ENCODE peak calls at places on chromosome 19, in five cellular contexts. One of them, this sample, is unnamed.

GRCh38 chr19:3565177-3565576 is 7.6 kb upstream of the HMG20B start:
- DNase-seq in HepG2: peak; percentile 46
- DNase-seq in K562: no peak
- DNase-seq in endothelial cell of umbilical vein: no peak
- DNase-seq in A549: peak; percentile 63
- DNase-seq in this sample: no peak

GRCh38 chr19:18408053-18408476 is 10.6 kb upstream of the LRRC25 start:
- DNase-seq in HepG2: no peak
- DNase-seq in A549: no peak
- DNase-seq in K562: peak; percentile 63
- DNase-seq in endothelial cell of umbilical vein: no peak
- DNase-seq in this sample: no peak

GRCh38 chr19:10095622-10095947 is 6.9 kb downstream of the ANGPTL6 start:
- DNase-seq in K562: no peak
- DNase-seq in HepG2: no peak
- DNase-seq in endothelial cell of umbilical vein: no peak
- DNase-seq in A549: no peak
- DNase-seq in this sample: no peak

GRCh38 chr19:40803857-40804782 is 5.1 kb downstream of the EGLN2 start:
- DNase-seq in A549: no peak
- DNase-seq in HepG2: peak; percentile 52
- DNase-seq in K562: peak; percentile 29
- DNase-seq in endothelial cell of umbilical vein: no peak
- DNase-seq in this sample: no peak

GRCh38 chr19:869245-870177 is 10.0 kb downstream of the CFD start:
- DNase-seq in A549: peak; percentile 66
- DNase-seq in endothelial cell of umbilical vein: peak; percentile 88
- DNase-seq in HepG2: no peak
- DNase-seq in K562: no peak
- DNase-seq in this sample: no peak

GRCh38 chr19:34995551-34995950 is 4.6 kb upstream of the GRAMD1A start:
- DNase-seq in endothelial cell of umbilical vein: no peak
- DNase-seq in K562: no peak
- DNase-seq in HepG2: peak; percentile 84
- DNase-seq in A549: no peak
- DNase-seq in this sample: no peak

GRCh38 chr19:17488593-17489391 is 18.5 kb downstream of the SLC27A1 start:
- DNase-seq in HepG2: peak; percentile 88
- DNase-seq in endothelial cell of umbilical vein: peak; percentile 82
- DNase-seq in A549: no peak
- DNase-seq in K562: peak; percentile 95
- DNase-seq in this sample: peak; percentile 96

GRCh38 chr19:18377026-18377425 is 8.9 kb upstream of the GDF15 start:
- DNase-seq in A549: no peak
- DNase-seq in K562: no peak
- DNase-seq in endothelial cell of umbilical vein: no peak
- DNase-seq in HepG2: no peak
- DNase-seq in this sample: no peak

GRCh38 chr19:1074512-1075283 is 7.7 kb downstream of the ARHGAP45 start:
- DNase-seq in A549: peak; percentile 74
- DNase-seq in HepG2: no peak
- DNase-seq in K562: peak; percentile 96
- DNase-seq in endothelial cell of umbilical vein: no peak
- DNase-seq in this sample: no peak

GRCh38 chr19:34310494-34310981 is 54.5 kb upstream of the GPI start:
- DNase-seq in HepG2: no peak
- DNase-seq in K562: no peak
- DNase-seq in A549: no peak
- DNase-seq in endothelial cell of umbilical vein: no peak
- DNase-seq in this sample: no peak

GRCh38 chr19:1945899-1946298 is 4.9 kb downstream of the CSNK1G2 start:
- DNase-seq in K562: peak; percentile 50
- DNase-seq in A549: peak; percentile 47
- DNase-seq in endothelial cell of umbilical vein: peak; percentile 16
- DNase-seq in HepG2: peak; percentile 58
- DNase-seq in this sample: peak; percentile 92

GRCh38 chr19:12782424-12783225 is 7.3 kb upstream of the HOOK2 start:
- DNase-seq in endothelial cell of umbilical vein: peak; percentile 96
- DNase-seq in A549: no peak
- DNase-seq in HepG2: no peak
- DNase-seq in K562: peak; percentile 84
- DNase-seq in this sample: no peak

GRCh38 chr19:43554317-43554895 is 20.9 kb downstream of the XRCC1 start:
- DNase-seq in endothelial cell of umbilical vein: no peak
- DNase-seq in HepG2: no peak
- DNase-seq in A549: no peak
- DNase-seq in K562: no peak
- DNase-seq in this sample: no peak

GRCh38 chr19:14410054-14410774 is 8.9 kb downstream of the DDX39A start:
- DNase-seq in A549: no peak
- DNase-seq in endothelial cell of umbilical vein: no peak
- DNase-seq in K562: peak; percentile 8
- DNase-seq in HepG2: no peak
- DNase-seq in this sample: no peak

GRCh38 chr19:10418281-10419199 is 1.8 kb upstream of the PDE4A start:
- DNase-seq in A549: no peak
- DNase-seq in HepG2: no peak
- DNase-seq in K562: no peak
- DNase-seq in endothelial cell of umbilical vein: no peak
- DNase-seq in this sample: peak; percentile 53

GRCh38 chr19:56137405-56137804 is 3.7 kb upstream of the ZNF444 start:
- DNase-seq in K562: no peak
- DNase-seq in A549: no peak
- DNase-seq in endothelial cell of umbilical vein: peak; percentile 8
- DNase-seq in HepG2: no peak
- DNase-seq in this sample: no peak

GRCh38 chr19:50720921-50721291 is 1.3 kb upstream of the SHANK1 start:
- DNase-seq in K562: no peak
- DNase-seq in HepG2: no peak
- DNase-seq in A549: no peak
- DNase-seq in endothelial cell of umbilical vein: no peak
- DNase-seq in this sample: peak; percentile 61

GRCh38 chr19:51501594-51502263 is at the start of gene SIGLEC12:
- DNase-seq in endothelial cell of umbilical vein: no peak
- DNase-seq in K562: no peak
- DNase-seq in A549: no peak
- DNase-seq in HepG2: no peak
- DNase-seq in this sample: no peak

GRCh38 chr19:43467730-43468129 is 2.3 kb upstream of the LYPD3 start:
- DNase-seq in endothelial cell of umbilical vein: peak; percentile 15
- DNase-seq in K562: no peak
- DNase-seq in A549: no peak
- DNase-seq in HepG2: peak; percentile 18
- DNase-seq in this sample: no peak

GRCh38 chr19:17997969-17998826 is 9.8 kb upstream of the ARRDC2 start:
- DNase-seq in K562: peak; percentile 67
- DNase-seq in A549: peak; percentile 16
- DNase-seq in endothelial cell of umbilical vein: no peak
- DNase-seq in HepG2: peak; percentile 32
- DNase-seq in this sample: no peak

GRCh38 chr19:35395762-35396199 is 24.9 kb downstream of the GPR42 start:
- DNase-seq in endothelial cell of umbilical vein: no peak
- DNase-seq in K562: no peak
- DNase-seq in A549: no peak
- DNase-seq in HepG2: peak; percentile 65
- DNase-seq in this sample: no peak

GRCh38 chr19:8489591-8490394 is 12.6 kb downstream of the PRAM1 start:
- DNase-seq in endothelial cell of umbilical vein: no peak
- DNase-seq in A549: no peak
- DNase-seq in HepG2: no peak
- DNase-seq in K562: no peak
- DNase-seq in this sample: no peak

GRCh38 chr19:55383789-55384575 is at the start of gene TMEM238:
- DNase-seq in A549: peak; percentile 72
- DNase-seq in endothelial cell of umbilical vein: peak; percentile 64
- DNase-seq in K562: peak; percentile 55
- DNase-seq in HepG2: no peak
- DNase-seq in this sample: no peak

GRCh38 chr19:2495130-2495641 is 19.3 kb downstream of the GADD45B start:
- DNase-seq in A549: peak; percentile 72
- DNase-seq in HepG2: no peak
- DNase-seq in endothelial cell of umbilical vein: peak; percentile 57
- DNase-seq in K562: no peak
- DNase-seq in this sample: no peak

GRCh38 chr19:46723023-46723461 is 6.1 kb upstream of the PRKD2 start:
- DNase-seq in HepG2: no peak
- DNase-seq in endothelial cell of umbilical vein: no peak
- DNase-seq in K562: no peak
- DNase-seq in A549: no peak
- DNase-seq in this sample: no peak

GRCh38 chr19:42283248-42284065 is 14.4 kb downstream of the CIC start:
- DNase-seq in A549: peak; percentile 99
- DNase-seq in K562: peak; percentile 84
- DNase-seq in endothelial cell of umbilical vein: peak; percentile 95
- DNase-seq in HepG2: peak; percentile 83
- DNase-seq in this sample: no peak

GRCh38 chr19:11881151-11881800 is 6.3 kb upstream of the ZNF69 start:
- DNase-seq in HepG2: peak; percentile 49
- DNase-seq in A549: no peak
- DNase-seq in K562: peak; percentile 56
- DNase-seq in endothelial cell of umbilical vein: peak; percentile 54
- DNase-seq in this sample: peak; percentile 83

GRCh38 chr19:40745402-40745780 is 4.9 kb downstream of the ACTMAP start:
- DNase-seq in endothelial cell of umbilical vein: peak; percentile 37
- DNase-seq in K562: no peak
- DNase-seq in HepG2: peak; percentile 28
- DNase-seq in A549: no peak
- DNase-seq in this sample: no peak

GRCh38 chr19:3968556-3969434 is 2.1 kb downstream of the DAPK3 start:
- DNase-seq in endothelial cell of umbilical vein: peak; percentile 100
- DNase-seq in K562: peak; percentile 43
- DNase-seq in HepG2: peak; percentile 98
- DNase-seq in A549: peak; percentile 81
- DNase-seq in this sample: peak; percentile 97

GRCh38 chr19:7373862-7374261 is 25.1 kb downstream of the ARHGEF18 start:
- DNase-seq in A549: no peak
- DNase-seq in K562: no peak
- DNase-seq in endothelial cell of umbilical vein: no peak
- DNase-seq in HepG2: peak; percentile 35
- DNase-seq in this sample: no peak
- TF ChIP-seq JUN in A549: no peak
- TF ChIP-seq JUN in K562: peak; percentile 85
- TF ChIP-seq JUN in endothelial cell of umbilical vein: no peak
- TF ChIP-seq JUN in HepG2: no peak
- TF ChIP-seq JUN in this sample: no peak

DNA sequence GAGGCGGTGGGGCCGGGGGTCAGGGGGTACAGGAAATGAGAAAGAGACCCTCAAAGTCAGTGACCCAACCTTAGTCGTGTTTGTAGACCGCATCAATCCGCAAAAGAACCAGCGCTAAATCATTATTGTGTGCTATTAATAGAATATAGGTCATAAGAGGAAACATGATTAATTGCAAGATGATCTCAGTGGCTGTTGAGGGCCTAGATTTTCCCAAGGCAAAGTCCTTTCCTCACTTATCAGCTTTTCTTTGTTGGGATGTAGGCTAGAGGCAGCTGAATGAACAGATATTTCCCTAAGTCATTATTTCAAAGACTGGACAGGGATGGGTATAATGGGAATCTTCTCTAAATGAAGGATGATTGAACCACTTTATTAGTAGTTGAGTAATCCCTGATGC is 116.2 kb downstream of the SIPA1L3 start:
- DNase-seq in K562: no peak
- DNase-seq in endothelial cell of umbilical vein: peak; percentile 80
- DNase-seq in HepG2: no peak
- DNase-seq in A549: no peak
- DNase-seq in this sample: no peak
- H3K27ac ChIP-seq in K562: no peak overlapping the region
- H3K27ac ChIP-seq in endothelial cell of umbilical vein: peak overlapping the region; percentile 92
- H3K27ac ChIP-seq in HepG2: no peak overlapping the region
- H3K27ac ChIP-seq in A549: no peak overlapping the region
- H3K27ac ChIP-seq in this sample: no peak overlapping the region

DNA sequence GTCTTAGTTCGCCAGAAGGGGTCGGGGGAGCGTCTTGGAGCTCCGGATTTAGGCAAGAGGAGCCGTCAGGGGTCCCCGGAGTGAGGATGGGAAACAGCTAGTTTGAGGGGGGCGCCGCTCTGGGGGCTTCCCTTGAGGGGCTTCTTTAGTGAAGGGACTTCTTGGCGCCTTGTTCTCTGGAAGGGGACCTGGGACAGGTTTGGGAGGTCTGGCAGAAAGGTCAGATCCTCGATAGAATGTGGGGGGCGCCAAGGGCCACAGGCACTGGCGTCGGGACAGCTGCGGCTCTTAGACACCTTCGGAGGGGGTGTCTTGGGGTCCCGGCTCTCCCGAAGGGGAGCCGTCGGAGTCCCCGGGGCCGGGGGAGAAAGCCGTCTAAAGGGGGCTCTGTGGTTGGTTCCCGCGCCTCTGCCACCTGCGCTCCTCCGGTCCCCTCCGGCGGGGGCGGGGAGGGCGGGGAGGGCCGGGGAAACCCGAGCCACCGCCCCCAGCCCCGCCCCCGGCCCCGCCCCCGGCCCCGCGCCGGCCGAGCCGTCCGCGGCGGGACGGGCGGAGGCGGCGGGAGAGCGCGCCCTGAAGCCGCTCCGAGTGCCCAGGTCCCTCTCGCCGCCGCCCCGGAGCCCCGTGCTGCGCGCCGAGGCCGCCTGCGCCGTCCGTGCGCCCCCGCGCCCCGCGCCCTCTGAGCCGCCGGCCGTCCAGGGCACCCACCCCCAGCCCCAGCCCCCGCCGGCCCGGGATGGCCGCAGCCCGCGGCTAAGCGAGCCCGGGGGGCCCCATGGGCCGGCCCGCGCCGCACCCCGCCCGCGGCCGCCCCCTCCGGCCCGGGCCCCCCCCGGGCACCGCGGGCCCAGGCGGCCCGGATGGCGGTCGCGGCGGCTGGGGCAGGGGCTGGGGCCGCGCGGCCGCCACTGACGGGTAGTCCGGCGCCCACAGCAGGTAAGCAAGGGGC is at the start of gene NRTN:
- DNase-seq in endothelial cell of umbilical vein: no peak
- DNase-seq in K562: peak; percentile 86
- DNase-seq in HepG2: no peak
- DNase-seq in A549: peak; percentile 44
- DNase-seq in this sample: peak; percentile 77
- TF ChIP-seq JUN in endothelial cell of umbilical vein: no peak
- TF ChIP-seq JUN in K562: no peak
- TF ChIP-seq JUN in HepG2: no peak
- TF ChIP-seq JUN in A549: no peak
- TF ChIP-seq JUN in this sample: no peak

GRCh38 chr19:5050016-5050656 is 81.2 kb downstream of the KDM4B start:
- DNase-seq in HepG2: no peak
- DNase-seq in K562: no peak
- DNase-seq in A549: no peak
- DNase-seq in endothelial cell of umbilical vein: no peak
- DNase-seq in this sample: no peak

GRCh38 chr19:5050905-5051304 is 82.0 kb downstream of the KDM4B start:
- DNase-seq in A549: no peak
- DNase-seq in K562: no peak
- DNase-seq in HepG2: no peak
- DNase-seq in endothelial cell of umbilical vein: no peak
- DNase-seq in this sample: no peak

GRCh38 chr19:5048091-5048726 is 79.3 kb downstream of the KDM4B start:
- DNase-seq in K562: peak; percentile 92
- DNase-seq in endothelial cell of umbilical vein: peak; percentile 69
- DNase-seq in A549: peak; percentile 70
- DNase-seq in HepG2: peak; percentile 27
- DNase-seq in this sample: peak; percentile 97

GRCh38 chr19:5048727-5049553 is 80.0 kb downstream of the KDM4B start:
- DNase-seq in endothelial cell of umbilical vein: peak; percentile 61
- DNase-seq in HepG2: no peak
- DNase-seq in K562: peak; percentile 24
- DNase-seq in A549: peak; percentile 65
- DNase-seq in this sample: no peak

GRCh38 chr19:5049561-5049960 is 80.6 kb downstream of the KDM4B start:
- DNase-seq in endothelial cell of umbilical vein: no peak
- DNase-seq in HepG2: no peak
- DNase-seq in K562: no peak
- DNase-seq in A549: no peak
- DNase-seq in this sample: no peak
- H3K27ac ChIP-seq in endothelial cell of umbilical vein: no peak overlapping the region
- H3K27ac ChIP-seq in HepG2: no peak overlapping the region
- H3K27ac ChIP-seq in K562: no peak overlapping the region
- H3K27ac ChIP-seq in A549: peak overlapping the region; percentile 94
- H3K27ac ChIP-seq in this sample: no peak overlapping the region